ENCODE peak calls at places on chromosomes 6 and 20, in nine cellular contexts. One of them, this sample, is unnamed.
A peak's percentile ranks its signal among the peaks of the same experiment; 100 is the strongest.

GRCh38 chr20:59765599-59766177 is 161.3 kb downstream of the PHACTR3 start:
- DNase-seq in CD4-positive, alpha-beta T cell: no peak
- DNase-seq in MV-4-11: peak; percentile 42
- DNase-seq in activated naive CD4-positive, alpha-beta T cell: no peak
- DNase-seq in stimulated activated naive B cell treated with anti-CD40 and anti-IgM and Interleukin-4, amounts not matched to agents 10 μg/mL and 1 μg/mL and 100 μg/mL, for 72 hours: no peak
- DNase-seq in uterus: no peak
- DNase-seq in left ventricle myocardium inferior: no peak
- DNase-seq in HCEC 1CT: no peak
- DNase-seq in iris pigment epithelial cell: no peak
- DNase-seq in this sample: no peak

GRCh38 chr20:53738945-53739798 is 145.5 kb upstream of the ZNF217 start:
- DNase-seq in CD4-positive, alpha-beta T cell: no peak
- DNase-seq in MV-4-11: no peak
- DNase-seq in activated naive CD4-positive, alpha-beta T cell: no peak
- DNase-seq in stimulated activated naive B cell treated with anti-CD40 and anti-IgM and Interleukin-4, amounts not matched to agents 10 μg/mL and 1 μg/mL and 100 μg/mL, for 72 hours: no peak
- DNase-seq in uterus: no peak
- DNase-seq in left ventricle myocardium inferior: no peak
- DNase-seq in HCEC 1CT: no peak
- DNase-seq in iris pigment epithelial cell: no peak
- DNase-seq in this sample: peak; percentile 40

GRCh38 chr20:25295386-25296093 is 47.7 kb downstream of the PYGB start:
- DNase-seq in CD4-positive, alpha-beta T cell: no peak
- DNase-seq in MV-4-11: no peak
- DNase-seq in activated naive CD4-positive, alpha-beta T cell: no peak
- DNase-seq in stimulated activated naive B cell treated with anti-CD40 and anti-IgM and Interleukin-4, amounts not matched to agents 10 μg/mL and 1 μg/mL and 100 μg/mL, for 72 hours: no peak
- DNase-seq in uterus: no peak
- DNase-seq in left ventricle myocardium inferior: peak; percentile 65
- DNase-seq in HCEC 1CT: no peak
- DNase-seq in iris pigment epithelial cell: no peak
- DNase-seq in this sample: no peak

GRCh38 chr6:51559059-51559458 is 528.4 kb downstream of the PKHD1 start:
- DNase-seq in CD4-positive, alpha-beta T cell: no peak
- DNase-seq in MV-4-11: no peak
- DNase-seq in activated naive CD4-positive, alpha-beta T cell: no peak
- DNase-seq in stimulated activated naive B cell treated with anti-CD40 and anti-IgM and Interleukin-4, amounts not matched to agents 10 μg/mL and 1 μg/mL and 100 μg/mL, for 72 hours: no peak
- DNase-seq in uterus: no peak
- DNase-seq in left ventricle myocardium inferior: no peak
- DNase-seq in HCEC 1CT: no peak
- DNase-seq in iris pigment epithelial cell: no peak
- DNase-seq in this sample: no peak

GRCh38 chr6:42365021-42365420 is 86.7 kb downstream of the TRERF1 start:
- DNase-seq in CD4-positive, alpha-beta T cell: no peak
- DNase-seq in MV-4-11: no peak
- DNase-seq in activated naive CD4-positive, alpha-beta T cell: no peak
- DNase-seq in stimulated activated naive B cell treated with anti-CD40 and anti-IgM and Interleukin-4, amounts not matched to agents 10 μg/mL and 1 μg/mL and 100 μg/mL, for 72 hours: no peak
- DNase-seq in uterus: no peak
- DNase-seq in left ventricle myocardium inferior: no peak
- DNase-seq in HCEC 1CT: no peak
- DNase-seq in iris pigment epithelial cell: no peak
- DNase-seq in this sample: no peak

GRCh38 chr6:157952751-157953479 is 28.7 kb upstream of the SYNJ2 start:
- DNase-seq in CD4-positive, alpha-beta T cell: no peak
- DNase-seq in MV-4-11: no peak
- DNase-seq in activated naive CD4-positive, alpha-beta T cell: no peak
- DNase-seq in stimulated activated naive B cell treated with anti-CD40 and anti-IgM and Interleukin-4, amounts not matched to agents 10 μg/mL and 1 μg/mL and 100 μg/mL, for 72 hours: no peak
- DNase-seq in uterus: no peak
- DNase-seq in left ventricle myocardium inferior: no peak
- DNase-seq in HCEC 1CT: peak; percentile 13
- DNase-seq in iris pigment epithelial cell: no peak
- DNase-seq in this sample: no peak

GRCh38 chr20:15673206-15673605 is 900.0 kb downstream of the KIF16B start:
- DNase-seq in CD4-positive, alpha-beta T cell: no peak
- DNase-seq in MV-4-11: no peak
- DNase-seq in activated naive CD4-positive, alpha-beta T cell: no peak
- DNase-seq in stimulated activated naive B cell treated with anti-CD40 and anti-IgM and Interleukin-4, amounts not matched to agents 10 μg/mL and 1 μg/mL and 100 μg/mL, for 72 hours: no peak
- DNase-seq in uterus: no peak
- DNase-seq in left ventricle myocardium inferior: no peak
- DNase-seq in HCEC 1CT: no peak
- DNase-seq in iris pigment epithelial cell: peak; percentile 74
- DNase-seq in this sample: no peak

GRCh38 chr6:93581371-93581770 is 162.0 kb upstream of the EPHA7 start:
- DNase-seq in CD4-positive, alpha-beta T cell: no peak
- DNase-seq in MV-4-11: no peak
- DNase-seq in activated naive CD4-positive, alpha-beta T cell: no peak
- DNase-seq in stimulated activated naive B cell treated with anti-CD40 and anti-IgM and Interleukin-4, amounts not matched to agents 10 μg/mL and 1 μg/mL and 100 μg/mL, for 72 hours: no peak
- DNase-seq in uterus: no peak
- DNase-seq in left ventricle myocardium inferior: no peak
- DNase-seq in HCEC 1CT: no peak
- DNase-seq in iris pigment epithelial cell: no peak
- DNase-seq in this sample: no peak

GRCh38 chr6:15464211-15464725 is 198.6 kb downstream of the DTNBP1 start:
- DNase-seq in CD4-positive, alpha-beta T cell: peak; percentile 47
- DNase-seq in MV-4-11: no peak
- DNase-seq in activated naive CD4-positive, alpha-beta T cell: peak; percentile 13
- DNase-seq in stimulated activated naive B cell treated with anti-CD40 and anti-IgM and Interleukin-4, amounts not matched to agents 10 μg/mL and 1 μg/mL and 100 μg/mL, for 72 hours: no peak
- DNase-seq in uterus: no peak
- DNase-seq in left ventricle myocardium inferior: no peak
- DNase-seq in HCEC 1CT: no peak
- DNase-seq in iris pigment epithelial cell: no peak
- DNase-seq in this sample: peak; percentile 32

GRCh38 chr20:45350217-45350616 is 2.0 kb upstream of the SDC4 start:
- DNase-seq in CD4-positive, alpha-beta T cell: no peak
- DNase-seq in MV-4-11: peak; percentile 17
- DNase-seq in activated naive CD4-positive, alpha-beta T cell: no peak
- DNase-seq in stimulated activated naive B cell treated with anti-CD40 and anti-IgM and Interleukin-4, amounts not matched to agents 10 μg/mL and 1 μg/mL and 100 μg/mL, for 72 hours: no peak
- DNase-seq in uterus: no peak
- DNase-seq in left ventricle myocardium inferior: no peak
- DNase-seq in HCEC 1CT: no peak
- DNase-seq in iris pigment epithelial cell: no peak
- DNase-seq in this sample: no peak

GRCh38 chr6:109382576-109383437 is 540 bp upstream of the CD164 start:
- DNase-seq in CD4-positive, alpha-beta T cell: peak; percentile 86
- DNase-seq in MV-4-11: peak; percentile 95
- DNase-seq in activated naive CD4-positive, alpha-beta T cell: peak; percentile 93
- DNase-seq in stimulated activated naive B cell treated with anti-CD40 and anti-IgM and Interleukin-4, amounts not matched to agents 10 μg/mL and 1 μg/mL and 100 μg/mL, for 72 hours: peak; percentile 92
- DNase-seq in uterus: peak; percentile 92
- DNase-seq in left ventricle myocardium inferior: peak; percentile 94
- DNase-seq in HCEC 1CT: peak; percentile 93
- DNase-seq in iris pigment epithelial cell: peak; percentile 94
- DNase-seq in this sample: peak; percentile 97

GRCh38 chr6:31048090-31048489 is 37.8 kb downstream of the MUC22 start:
- DNase-seq in CD4-positive, alpha-beta T cell: no peak
- DNase-seq in MV-4-11: no peak
- DNase-seq in activated naive CD4-positive, alpha-beta T cell: no peak
- DNase-seq in stimulated activated naive B cell treated with anti-CD40 and anti-IgM and Interleukin-4, amounts not matched to agents 10 μg/mL and 1 μg/mL and 100 μg/mL, for 72 hours: no peak
- DNase-seq in uterus: no peak
- DNase-seq in left ventricle myocardium inferior: no peak
- DNase-seq in HCEC 1CT: no peak
- DNase-seq in iris pigment epithelial cell: no peak
- DNase-seq in this sample: no peak

GRCh38 chr6:162726997-162727346 is 594 bp downstream of the PRKN start:
- DNase-seq in CD4-positive, alpha-beta T cell: no peak
- DNase-seq in MV-4-11: no peak
- DNase-seq in activated naive CD4-positive, alpha-beta T cell: peak; percentile 10
- DNase-seq in stimulated activated naive B cell treated with anti-CD40 and anti-IgM and Interleukin-4, amounts not matched to agents 10 μg/mL and 1 μg/mL and 100 μg/mL, for 72 hours: no peak
- DNase-seq in uterus: no peak
- DNase-seq in left ventricle myocardium inferior: no peak
- DNase-seq in HCEC 1CT: no peak
- DNase-seq in iris pigment epithelial cell: no peak
- DNase-seq in this sample: peak; percentile 17

GRCh38 chr6:18237167-18237566 is 27.2 kb downstream of the DEK start:
- DNase-seq in CD4-positive, alpha-beta T cell: no peak
- DNase-seq in MV-4-11: no peak
- DNase-seq in activated naive CD4-positive, alpha-beta T cell: no peak
- DNase-seq in stimulated activated naive B cell treated with anti-CD40 and anti-IgM and Interleukin-4, amounts not matched to agents 10 μg/mL and 1 μg/mL and 100 μg/mL, for 72 hours: no peak
- DNase-seq in uterus: no peak
- DNase-seq in left ventricle myocardium inferior: no peak
- DNase-seq in HCEC 1CT: no peak
- DNase-seq in iris pigment epithelial cell: no peak
- DNase-seq in this sample: no peak

GRCh38 chr6:112040933-112041332 is 13.0 kb upstream of the CCN6 start:
- DNase-seq in CD4-positive, alpha-beta T cell: no peak
- DNase-seq in MV-4-11: peak; percentile 21
- DNase-seq in activated naive CD4-positive, alpha-beta T cell: no peak
- DNase-seq in stimulated activated naive B cell treated with anti-CD40 and anti-IgM and Interleukin-4, amounts not matched to agents 10 μg/mL and 1 μg/mL and 100 μg/mL, for 72 hours: no peak
- DNase-seq in uterus: no peak
- DNase-seq in left ventricle myocardium inferior: no peak
- DNase-seq in HCEC 1CT: peak; percentile 66
- DNase-seq in iris pigment epithelial cell: no peak
- DNase-seq in this sample: peak; percentile 19

GRCh38 chr6:85404497-85405174 is 45.2 kb upstream of the NT5E start:
- DNase-seq in CD4-positive, alpha-beta T cell: no peak
- DNase-seq in MV-4-11: no peak
- DNase-seq in activated naive CD4-positive, alpha-beta T cell: no peak
- DNase-seq in stimulated activated naive B cell treated with anti-CD40 and anti-IgM and Interleukin-4, amounts not matched to agents 10 μg/mL and 1 μg/mL and 100 μg/mL, for 72 hours: no peak
- DNase-seq in uterus: no peak
- DNase-seq in left ventricle myocardium inferior: no peak
- DNase-seq in HCEC 1CT: peak; percentile 97
- DNase-seq in iris pigment epithelial cell: peak; percentile 95
- DNase-seq in this sample: no peak

GRCh38 chr20:9517297-9518134 is 3.1 kb downstream of the LAMP5 start:
- DNase-seq in CD4-positive, alpha-beta T cell: no peak
- DNase-seq in MV-4-11: no peak
- DNase-seq in activated naive CD4-positive, alpha-beta T cell: no peak
- DNase-seq in stimulated activated naive B cell treated with anti-CD40 and anti-IgM and Interleukin-4, amounts not matched to agents 10 μg/mL and 1 μg/mL and 100 μg/mL, for 72 hours: no peak
- DNase-seq in uterus: no peak
- DNase-seq in left ventricle myocardium inferior: no peak
- DNase-seq in HCEC 1CT: no peak
- DNase-seq in iris pigment epithelial cell: no peak
- DNase-seq in this sample: no peak

GRCh38 chr6:163180874-163181541 is 233.5 kb upstream of the QKI start:
- DNase-seq in CD4-positive, alpha-beta T cell: no peak
- DNase-seq in MV-4-11: peak; percentile 79
- DNase-seq in activated naive CD4-positive, alpha-beta T cell: no peak
- DNase-seq in stimulated activated naive B cell treated with anti-CD40 and anti-IgM and Interleukin-4, amounts not matched to agents 10 μg/mL and 1 μg/mL and 100 μg/mL, for 72 hours: no peak
- DNase-seq in uterus: peak; percentile 26
- DNase-seq in left ventricle myocardium inferior: peak; percentile 77
- DNase-seq in HCEC 1CT: peak; percentile 1
- DNase-seq in iris pigment epithelial cell: peak; percentile 35
- DNase-seq in this sample: no peak

GRCh38 chr6:36642913-36643817 is 35.3 kb upstream of the CDKN1A start:
- DNase-seq in CD4-positive, alpha-beta T cell: no peak
- DNase-seq in MV-4-11: no peak
- DNase-seq in activated naive CD4-positive, alpha-beta T cell: no peak
- DNase-seq in stimulated activated naive B cell treated with anti-CD40 and anti-IgM and Interleukin-4, amounts not matched to agents 10 μg/mL and 1 μg/mL and 100 μg/mL, for 72 hours: no peak
- DNase-seq in uterus: peak; percentile 90
- DNase-seq in left ventricle myocardium inferior: peak; percentile 86
- DNase-seq in HCEC 1CT: peak; percentile 91
- DNase-seq in iris pigment epithelial cell: peak; percentile 56
- DNase-seq in this sample: no peak

GRCh38 chr6:140153703-140154102 is 779.3 kb upstream of the CITED2 start:
- DNase-seq in CD4-positive, alpha-beta T cell: no peak
- DNase-seq in MV-4-11: peak; percentile 62
- DNase-seq in activated naive CD4-positive, alpha-beta T cell: no peak
- DNase-seq in stimulated activated naive B cell treated with anti-CD40 and anti-IgM and Interleukin-4, amounts not matched to agents 10 μg/mL and 1 μg/mL and 100 μg/mL, for 72 hours: no peak
- DNase-seq in uterus: no peak
- DNase-seq in left ventricle myocardium inferior: no peak
- DNase-seq in HCEC 1CT: peak; percentile 30
- DNase-seq in iris pigment epithelial cell: peak; percentile 21
- DNase-seq in this sample: no peak

GRCh38 chr6:107115695-107116327 is 496 bp upstream of the BEND3 start:
- DNase-seq in CD4-positive, alpha-beta T cell: no peak
- DNase-seq in MV-4-11: no peak
- DNase-seq in activated naive CD4-positive, alpha-beta T cell: peak; percentile 6
- DNase-seq in stimulated activated naive B cell treated with anti-CD40 and anti-IgM and Interleukin-4, amounts not matched to agents 10 μg/mL and 1 μg/mL and 100 μg/mL, for 72 hours: peak; percentile 18
- DNase-seq in uterus: peak; percentile 20
- DNase-seq in left ventricle myocardium inferior: no peak
- DNase-seq in HCEC 1CT: peak; percentile 48
- DNase-seq in iris pigment epithelial cell: peak; percentile 31
- DNase-seq in this sample: peak; percentile 52

GRCh38 chr20:49230575-49231211 is 11.5 kb downstream of the DDX27 start:
- DNase-seq in CD4-positive, alpha-beta T cell: no peak
- DNase-seq in MV-4-11: peak; percentile 90
- DNase-seq in activated naive CD4-positive, alpha-beta T cell: no peak
- DNase-seq in stimulated activated naive B cell treated with anti-CD40 and anti-IgM and Interleukin-4, amounts not matched to agents 10 μg/mL and 1 μg/mL and 100 μg/mL, for 72 hours: peak; percentile 35
- DNase-seq in uterus: no peak
- DNase-seq in left ventricle myocardium inferior: peak; percentile 36
- DNase-seq in HCEC 1CT: no peak
- DNase-seq in iris pigment epithelial cell: peak; percentile 28
- DNase-seq in this sample: peak; percentile 86

GRCh38 chr6:91781946-91782345 is 1195.1 kb upstream of the MAP3K7 start:
- DNase-seq in CD4-positive, alpha-beta T cell: no peak
- DNase-seq in MV-4-11: no peak
- DNase-seq in activated naive CD4-positive, alpha-beta T cell: no peak
- DNase-seq in stimulated activated naive B cell treated with anti-CD40 and anti-IgM and Interleukin-4, amounts not matched to agents 10 μg/mL and 1 μg/mL and 100 μg/mL, for 72 hours: no peak
- DNase-seq in uterus: no peak
- DNase-seq in left ventricle myocardium inferior: peak; percentile 15
- DNase-seq in HCEC 1CT: no peak
- DNase-seq in iris pigment epithelial cell: no peak
- DNase-seq in this sample: no peak

GRCh38 chr20:22394583-22394982 is 189.8 kb downstream of the FOXA2 start:
- DNase-seq in CD4-positive, alpha-beta T cell: no peak
- DNase-seq in MV-4-11: no peak
- DNase-seq in activated naive CD4-positive, alpha-beta T cell: no peak
- DNase-seq in stimulated activated naive B cell treated with anti-CD40 and anti-IgM and Interleukin-4, amounts not matched to agents 10 μg/mL and 1 μg/mL and 100 μg/mL, for 72 hours: no peak
- DNase-seq in uterus: no peak
- DNase-seq in left ventricle myocardium inferior: no peak
- DNase-seq in HCEC 1CT: no peak
- DNase-seq in iris pigment epithelial cell: no peak
- DNase-seq in this sample: no peak

GRCh38 chr6:64012351-64013060 is 376.9 kb downstream of the PHF3 start:
- DNase-seq in CD4-positive, alpha-beta T cell: no peak
- DNase-seq in MV-4-11: no peak
- DNase-seq in activated naive CD4-positive, alpha-beta T cell: no peak
- DNase-seq in stimulated activated naive B cell treated with anti-CD40 and anti-IgM and Interleukin-4, amounts not matched to agents 10 μg/mL and 1 μg/mL and 100 μg/mL, for 72 hours: no peak
- DNase-seq in uterus: no peak
- DNase-seq in left ventricle myocardium inferior: no peak
- DNase-seq in HCEC 1CT: peak; percentile 43
- DNase-seq in iris pigment epithelial cell: peak; percentile 44
- DNase-seq in this sample: peak; percentile 61

GRCh38 chr20:56373942-56374341 is 15.2 kb downstream of the FAM210B start:
- DNase-seq in CD4-positive, alpha-beta T cell: no peak
- DNase-seq in MV-4-11: peak; percentile 99
- DNase-seq in activated naive CD4-positive, alpha-beta T cell: no peak
- DNase-seq in stimulated activated naive B cell treated with anti-CD40 and anti-IgM and Interleukin-4, amounts not matched to agents 10 μg/mL and 1 μg/mL and 100 μg/mL, for 72 hours: no peak
- DNase-seq in uterus: no peak
- DNase-seq in left ventricle myocardium inferior: no peak
- DNase-seq in HCEC 1CT: peak; percentile 97
- DNase-seq in iris pigment epithelial cell: peak; percentile 98
- DNase-seq in this sample: peak; percentile 79

GRCh38 chr6:113690255-113690956 is 166.7 kb upstream of the MARCKS start:
- DNase-seq in CD4-positive, alpha-beta T cell: no peak
- DNase-seq in MV-4-11: peak; percentile 65
- DNase-seq in activated naive CD4-positive, alpha-beta T cell: no peak
- DNase-seq in stimulated activated naive B cell treated with anti-CD40 and anti-IgM and Interleukin-4, amounts not matched to agents 10 μg/mL and 1 μg/mL and 100 μg/mL, for 72 hours: peak; percentile 8
- DNase-seq in uterus: no peak
- DNase-seq in left ventricle myocardium inferior: no peak
- DNase-seq in HCEC 1CT: peak; percentile 85
- DNase-seq in iris pigment epithelial cell: peak; percentile 96
- DNase-seq in this sample: no peak

GRCh38 chr6:71082033-71082620 is 125.3 kb upstream of the B3GAT2 start:
- DNase-seq in CD4-positive, alpha-beta T cell: no peak
- DNase-seq in MV-4-11: no peak
- DNase-seq in activated naive CD4-positive, alpha-beta T cell: no peak
- DNase-seq in stimulated activated naive B cell treated with anti-CD40 and anti-IgM and Interleukin-4, amounts not matched to agents 10 μg/mL and 1 μg/mL and 100 μg/mL, for 72 hours: no peak
- DNase-seq in uterus: no peak
- DNase-seq in left ventricle myocardium inferior: no peak
- DNase-seq in HCEC 1CT: peak; percentile 31
- DNase-seq in iris pigment epithelial cell: peak; percentile 14
- DNase-seq in this sample: no peak

GRCh38 chr6:47992805-47993204 is 118.2 kb downstream of the PTCHD4 start:
- DNase-seq in CD4-positive, alpha-beta T cell: no peak
- DNase-seq in MV-4-11: no peak
- DNase-seq in activated naive CD4-positive, alpha-beta T cell: no peak
- DNase-seq in stimulated activated naive B cell treated with anti-CD40 and anti-IgM and Interleukin-4, amounts not matched to agents 10 μg/mL and 1 μg/mL and 100 μg/mL, for 72 hours: no peak
- DNase-seq in uterus: no peak
- DNase-seq in left ventricle myocardium inferior: no peak
- DNase-seq in HCEC 1CT: no peak
- DNase-seq in iris pigment epithelial cell: no peak
- DNase-seq in this sample: no peak

GRCh38 chr6:170131351-170131750 is 159.5 kb downstream of the DLL1 start:
- DNase-seq in CD4-positive, alpha-beta T cell: no peak
- DNase-seq in MV-4-11: no peak
- DNase-seq in activated naive CD4-positive, alpha-beta T cell: no peak
- DNase-seq in stimulated activated naive B cell treated with anti-CD40 and anti-IgM and Interleukin-4, amounts not matched to agents 10 μg/mL and 1 μg/mL and 100 μg/mL, for 72 hours: no peak
- DNase-seq in uterus: peak; percentile 4
- DNase-seq in left ventricle myocardium inferior: no peak
- DNase-seq in HCEC 1CT: no peak
- DNase-seq in iris pigment epithelial cell: no peak
- DNase-seq in this sample: no peak

GRCh38 chr6:121354764-121355163 is 20.5 kb upstream of the TBC1D32 start:
- DNase-seq in CD4-positive, alpha-beta T cell: no peak
- DNase-seq in MV-4-11: no peak
- DNase-seq in activated naive CD4-positive, alpha-beta T cell: no peak
- DNase-seq in stimulated activated naive B cell treated with anti-CD40 and anti-IgM and Interleukin-4, amounts not matched to agents 10 μg/mL and 1 μg/mL and 100 μg/mL, for 72 hours: no peak
- DNase-seq in uterus: no peak
- DNase-seq in left ventricle myocardium inferior: no peak
- DNase-seq in HCEC 1CT: peak; percentile 5
- DNase-seq in iris pigment epithelial cell: peak; percentile 9
- DNase-seq in this sample: peak; percentile 12

This sample was measured in Kasumi-1.